ENCODE peak calls at places on chromosomes 3 and 15, in ten cellular contexts. U is psoas muscle; Y is substantia nigra; N is CD4-positive, alpha-beta T cell; L is A549; S is breast epithelium; F is IMR-90; R is upper lobe of right lung; I is effector memory CD4-positive, alpha-beta T cell; E is hepatocyte. P is an unnamed sample.

GRCh38 chr15:60006203-60006782 is 2.2 kb downstream of the FOXB1 start:
- DNase-seq in I (peak), N (peak), E (peak), L (no peak), R (peak), U (no peak), F (peak), S (no peak), Y (no peak), P (no peak)

GRCh38 chr15:63752075-63752684 is 81.6 kb downstream of the HERC1 start:
- DNase-seq in F (peak), N (peak), L (peak), Y (no peak), S (no peak), E (peak), R (no peak), I (peak), U (no peak), P (no peak)

GRCh38 chr3:88957751-88958452 is 149.5 kb upstream of the EPHA3 start:
- DNase-seq in F (peak), L (no peak), Y (no peak), I (no peak), U (no peak), R (no peak), E (no peak), N (no peak), S (no peak), P (no peak)

GRCh38 chr15:64532515-64532914 is 72.1 kb downstream of the ZNF609 start:
- DNase-seq in R (no peak), L (no peak), Y (no peak), S (no peak), F (no peak), N (no peak), I (no peak), U (no peak), E (no peak), P (no peak)

GRCh38 chr3:136817448-136817847 is 1.5 kb upstream of the SLC35G2 start:
- DNase-seq in L (no peak), N (no peak), E (no peak), Y (no peak), U (no peak), R (no peak), S (no peak), I (no peak), F (peak), P (no peak)

GRCh38 chr15:101068961-101069734 is 150.0 kb downstream of the LRRK1 start:
- DNase-seq in L (no peak), S (peak), F (peak), E (peak), U (peak), Y (no peak), N (no peak), R (no peak), I (no peak), P (no peak)

GRCh38 chr3:118817748-118818165 is 216.9 kb downstream of the IGSF11 start:
- DNase-seq in F (peak), E (peak), Y (peak), I (peak), U (no peak), N (peak), R (no peak), S (no peak), L (peak), P (no peak)

GRCh38 chr3:190424478-190425439 is 24.9 kb downstream of the TMEM207 start:
- DNase-seq in L (peak), N (peak), R (peak), U (peak), F (peak), Y (peak), S (peak), E (peak), I (peak), P (peak)

GRCh38 chr15:42405876-42406482 is 46.7 kb downstream of the CAPN3 start:
- DNase-seq in L (no peak), S (no peak), R (no peak), U (no peak), E (no peak), I (no peak), F (no peak), N (no peak), Y (no peak), P (no peak)

GRCh38 chr3:63724987-63725386 is 72.5 kb downstream of the SNTN start:
- DNase-seq in L (peak), N (no peak), I (no peak), R (no peak), S (no peak), U (no peak), E (peak), F (peak), Y (no peak), P (no peak)

GRCh38 chr15:48645558-48646330 is at the start of gene FBN1:
- DNase-seq in E (peak), F (peak), Y (no peak), S (peak), R (peak), N (no peak), L (peak), U (peak), I (no peak), P (no peak)

GRCh38 chr3:135159848-135160247 is 364.8 kb downstream of the EPHB1 start:
- DNase-seq in E (no peak), N (no peak), R (no peak), Y (no peak), L (no peak), I (no peak), F (no peak), U (no peak), S (no peak), P (no peak)

GRCh38 chr3:177694951-177695350 is 497.7 kb upstream of the TBL1XR1 start:
- DNase-seq in U (no peak), R (no peak), L (no peak), I (no peak), Y (no peak), S (no peak), N (no peak), F (no peak), E (no peak), P (no peak)

GRCh38 chr15:86231864-86232801 is 152.5 kb downstream of the AGBL1 start:
- DNase-seq in F (no peak), L (peak), I (no peak), N (peak), Y (peak), R (no peak), U (no peak), E (peak), S (no peak), P (peak)

GRCh38 chr3:190227064-190227463 is 95.2 kb downstream of the CLDN1 start:
- DNase-seq in S (no peak), E (no peak), F (no peak), N (no peak), Y (no peak), L (no peak), U (no peak), R (no peak), I (no peak), P (no peak)

GRCh38 chr3:27554706-27555105 is 70.5 kb upstream of the SLC4A7 start:
- DNase-seq in R (no peak), S (no peak), U (no peak), I (no peak), L (no peak), F (no peak), Y (no peak), N (no peak), E (no peak), P (no peak)

GRCh38 chr3:14405120-14405885 is 2.9 kb downstream of the SLC6A6 start:
- DNase-seq in R (no peak), I (no peak), L (no peak), F (no peak), N (no peak), E (no peak), Y (no peak), S (no peak), U (no peak), P (no peak)

GRCh38 chr3:181696641-181697230 is 15.0 kb upstream of the SOX2 start:
- DNase-seq in S (no peak), I (no peak), U (no peak), E (no peak), R (no peak), N (no peak), F (no peak), Y (no peak), L (no peak), P (no peak)
- H3K27ac ChIP-seq in S (no peak), I (no peak), U (no peak), E (no peak), R (no peak), N (no peak), F (no peak), Y (peak), L (no peak), P (no peak)

GRCh38 chr15:68346986-68347385 is 69.4 kb downstream of the FEM1B start:
- DNase-seq in E (no peak), R (no peak), L (no peak), F (peak), U (no peak), I (no peak), Y (no peak), S (no peak), N (no peak), P (no peak)
- H3K27ac ChIP-seq in E (no peak), R (no peak), L (no peak), F (peak), U (no peak), I (no peak), Y (no peak), S (peak), N (no peak), P (no peak)

DNA sequence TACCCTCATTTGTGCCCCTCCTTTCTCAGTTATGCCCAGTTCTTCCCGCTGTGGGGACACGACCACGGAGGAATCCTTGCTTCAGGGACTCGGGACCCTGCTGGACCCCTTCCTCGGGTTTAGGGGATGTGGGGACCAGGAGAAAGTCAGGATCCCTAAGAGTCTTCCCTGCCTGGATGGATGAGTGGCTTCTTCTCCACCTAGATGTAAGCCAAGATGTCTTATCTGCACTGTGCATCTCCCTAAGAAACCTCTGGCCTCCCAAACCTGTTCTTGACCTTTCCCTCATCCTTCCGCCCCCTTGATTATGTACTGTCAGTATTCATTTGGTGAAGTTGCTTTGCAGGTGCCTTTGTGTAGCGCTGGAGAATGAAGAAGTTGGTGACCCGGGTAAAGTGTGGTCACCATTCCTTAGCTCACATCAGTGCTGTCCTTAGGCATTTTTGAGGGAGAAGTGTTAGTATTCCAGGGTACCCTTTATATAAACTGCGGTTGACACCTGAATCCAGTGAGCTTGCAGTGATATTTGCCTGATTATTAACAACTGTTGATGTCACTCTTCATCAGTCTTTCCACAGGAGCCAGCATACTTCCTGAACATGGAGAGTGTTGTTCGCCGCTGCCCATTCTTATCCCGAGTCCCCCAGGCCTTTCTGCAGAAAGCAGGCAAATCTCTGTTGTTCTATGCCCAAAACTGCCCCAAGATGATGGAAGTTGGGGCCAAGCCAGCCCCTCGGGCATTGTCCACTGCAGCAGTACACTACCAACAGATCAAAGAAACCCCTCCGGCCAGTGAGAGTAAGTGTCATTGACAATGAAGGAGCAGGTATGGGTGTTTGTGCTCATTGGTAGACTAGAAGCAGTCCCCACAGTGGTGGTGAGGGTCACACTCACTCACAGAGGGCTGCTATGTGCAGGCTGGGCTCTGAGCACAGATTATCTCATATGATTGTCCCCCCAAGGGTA is 966 bp downstream of the ALAS1 start:
- DNase-seq in I (no peak), F (no peak), U (no peak), S (no peak), Y (peak), L (no peak), R (no peak), N (no peak), E (no peak), P (no peak)
- H3K27ac ChIP-seq in I (peak), F (peak), U (peak), S (peak), Y (peak), L (peak), R (peak), N (no peak), E (peak), P (peak)

DNA sequence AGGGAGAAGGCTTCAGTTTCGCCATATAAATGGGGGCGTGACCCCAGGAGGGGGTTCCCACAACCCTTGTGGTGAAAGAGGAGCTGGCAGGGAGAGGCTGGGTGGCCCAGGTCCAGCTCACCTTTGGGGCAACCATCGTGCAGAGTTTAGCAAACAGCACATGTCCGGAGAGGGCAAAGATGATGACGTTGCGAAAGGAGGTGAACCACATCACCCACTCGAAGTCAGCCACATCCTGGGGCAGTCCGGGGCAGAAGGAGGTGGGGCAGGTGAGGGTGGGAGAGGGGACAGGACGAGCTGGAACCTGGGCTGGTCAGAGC is 3.7 kb downstream of the HHATL start:
- DNase-seq in Y (no peak), F (no peak), S (no peak), E (no peak), R (peak), L (no peak), N (no peak), U (peak), I (no peak), P (no peak)
- H3K27ac ChIP-seq in Y (peak), F (no peak), S (no peak), E (no peak), R (no peak), L (no peak), N (no peak), U (peak), I (no peak), P (no peak)

GRCh38 chr15:24961967-24962366 is 7.2 kb downstream of the SNRPN start:
- DNase-seq in Y (no peak), N (no peak), R (no peak), F (no peak), S (no peak), U (no peak), L (no peak), I (no peak), E (no peak), P (no peak)
- H3K27ac ChIP-seq in Y (no peak), N (no peak), R (no peak), F (no peak), S (no peak), U (no peak), L (no peak), I (no peak), E (no peak), P (no peak)

GRCh38 chr15:57440799-57441198 is 64.5 kb downstream of the CGNL1 start:
- DNase-seq in Y (no peak), S (no peak), R (no peak), E (peak), I (no peak), F (peak), U (no peak), N (no peak), L (no peak), P (no peak)
- H3K27ac ChIP-seq in Y (no peak), S (peak), R (no peak), E (peak), I (no peak), F (no peak), U (no peak), N (no peak), L (no peak), P (no peak)